ENCODE peak calls at places on chromosomes 3 and 15, in four cellular contexts. One of them, this sample, is unnamed.

GRCh38 chr15:76235186-76235826 is 76.0 kb downstream of the ETFA start:
- DNase-seq in adipocyte: peak
- DNase-seq in left ventricle myocardium inferior: no peak
- DNase-seq in SIG-M5: no peak
- DNase-seq in this sample: no peak

GRCh38 chr3:124862006-124862405 is 25.2 kb downstream of the ITGB5 start:
- DNase-seq in adipocyte: no peak
- DNase-seq in left ventricle myocardium inferior: no peak
- DNase-seq in SIG-M5: no peak
- DNase-seq in this sample: no peak

GRCh38 chr3:48598323-48599076 is 3.4 kb upstream of the COL7A1 start:
- DNase-seq in adipocyte: peak
- DNase-seq in left ventricle myocardium inferior: peak
- DNase-seq in SIG-M5: no peak
- DNase-seq in this sample: peak

GRCh38 chr3:53709856-53710674 is 136.2 kb downstream of the CHDH start:
- DNase-seq in adipocyte: peak
- DNase-seq in left ventricle myocardium inferior: peak
- DNase-seq in SIG-M5: no peak
- DNase-seq in this sample: peak

GRCh38 chr3:42964286-42964685 is 14.8 kb upstream of the GASK1A start:
- DNase-seq in adipocyte: no peak
- DNase-seq in left ventricle myocardium inferior: no peak
- DNase-seq in SIG-M5: no peak
- DNase-seq in this sample: no peak

GRCh38 chr3:63242124-63242523 is 36.0 kb upstream of the SYNPR start:
- DNase-seq in adipocyte: no peak
- DNase-seq in left ventricle myocardium inferior: no peak
- DNase-seq in SIG-M5: no peak
- DNase-seq in this sample: no peak

GRCh38 chr15:75349851-75350588 is 3.2 kb downstream of the NEIL1 start:
- DNase-seq in adipocyte: no peak
- DNase-seq in left ventricle myocardium inferior: no peak
- DNase-seq in SIG-M5: no peak
- DNase-seq in this sample: peak

GRCh38 chr3:62737449-62737848 is 137.8 kb downstream of the CADPS start:
- DNase-seq in adipocyte: no peak
- DNase-seq in left ventricle myocardium inferior: no peak
- DNase-seq in SIG-M5: no peak
- DNase-seq in this sample: no peak

GRCh38 chr15:64180235-64180824 is 17.5 kb upstream of the PPIB start:
- DNase-seq in adipocyte: no peak
- DNase-seq in left ventricle myocardium inferior: no peak
- DNase-seq in SIG-M5: no peak
- DNase-seq in this sample: peak

GRCh38 chr3:121436641-121437040 is 109.1 kb downstream of the POLQ start:
- DNase-seq in adipocyte: no peak
- DNase-seq in left ventricle myocardium inferior: no peak
- DNase-seq in SIG-M5: no peak
- DNase-seq in this sample: no peak

GRCh38 chr15:63969652-63970421 is 76.4 kb downstream of the DAPK2 start:
- DNase-seq in adipocyte: no peak
- DNase-seq in left ventricle myocardium inferior: no peak
- DNase-seq in SIG-M5: no peak
- DNase-seq in this sample: peak